ENCODE peak calls at places on chromosomes 1 and 21, in five cellular contexts. S is brain microvascular endothelial cell; X is NCI-H1105; Q is left ventricle myocardium superior; L is naive thymus-derived CD8-positive, alpha-beta T cell. G is an unnamed sample.
A peak's percentile ranks its signal among the peaks of the same experiment; 100 is the strongest.

GRCh38 chr1:160353223-160353622 is 10.0 kb downstream of the NCSTN start:
- DNase-seq in S (peak; percentile 14), X (no peak), L (no peak), Q (no peak), G (peak; percentile 7)

GRCh38 chr1:43868741-43869067 is 64.9 kb upstream of the ARTN start:
- DNase-seq in L (no peak), X (no peak), S (peak; percentile 22), Q (no peak), G (no peak)

GRCh38 chr1:203278087-203278884 is 27.0 kb upstream of the BTG2 start:
- DNase-seq in X (no peak), Q (peak; percentile 98), S (peak; percentile 60), L (peak; percentile 42), G (peak; percentile 65)

GRCh38 chr1:119075614-119076013 is 64.8 kb downstream of the WARS2 start:
- DNase-seq in Q (no peak), L (no peak), S (peak; percentile 37), X (no peak), G (no peak)

GRCh38 chr1:173303984-173304383 is 96.9 kb upstream of the TNFSF4 start:
- DNase-seq in L (no peak), X (no peak), S (no peak), Q (no peak), G (no peak)

GRCh38 chr1:163068716-163069115 is 445 bp upstream of the RGS4 start:
- DNase-seq in X (no peak), Q (no peak), S (no peak), L (no peak), G (no peak)

GRCh38 chr21:24224411-24224810 is 1382.9 kb downstream of the MRPL39 start:
- DNase-seq in X (peak; percentile 10), Q (no peak), S (no peak), L (no peak), G (no peak)

GRCh38 chr1:175273656-175274055 is 81.1 kb upstream of the KIAA0040 start:
- DNase-seq in X (no peak), Q (no peak), S (no peak), L (no peak), G (no peak)

GRCh38 chr1:245332513-245332912 is 177.7 kb downstream of the KIF26B start:
- DNase-seq in Q (no peak), L (no peak), S (no peak), X (no peak), G (no peak)

GRCh38 chr1:184820956-184821355 is 66.3 kb upstream of the EDEM3 start:
- DNase-seq in Q (no peak), L (no peak), X (no peak), S (no peak), G (no peak)

GRCh38 chr1:223331301-223331700 is 32.7 kb downstream of the SUSD4 start:
- DNase-seq in S (no peak), Q (no peak), L (peak; percentile 48), X (no peak), G (no peak)

GRCh38 chr1:181105134-181106021 is 16.9 kb downstream of the IER5 start:
- DNase-seq in S (peak; percentile 76), X (peak; percentile 88), L (peak; percentile 89), Q (peak; percentile 99), G (peak; percentile 97)

GRCh38 chr21:41367598-41368360 is 6.0 kb downstream of the MX2 start:
- DNase-seq in L (no peak), S (no peak), Q (no peak), X (no peak), G (no peak)

GRCh38 chr1:54798769-54799641 is 2.1 kb downstream of the TTC22 start:
- DNase-seq in Q (no peak), S (no peak), L (no peak), X (no peak), G (peak; percentile 68)

GRCh38 chr1:63124666-63125191 is 197.6 kb upstream of the FOXD3 start:
- DNase-seq in X (no peak), Q (no peak), S (peak; percentile 78), L (no peak), G (no peak)

GRCh38 chr1:106846656-106847055 is 209.8 kb upstream of the PRMT6 start:
- DNase-seq in L (no peak), X (no peak), S (no peak), Q (no peak), G (no peak)

GRCh38 chr1:19390166-19390850 is 78.2 kb downstream of the SLC66A1 start:
- DNase-seq in X (no peak), L (no peak), Q (no peak), S (no peak), G (no peak)

GRCh38 chr1:12627308-12627707 is 9.3 kb upstream of the DHRS3 start:
- DNase-seq in X (no peak), Q (no peak), L (no peak), S (no peak), G (no peak)

GRCh38 chr1:13228343-13228781 is 2.4 kb upstream of the PRAMEF18 start:
- DNase-seq in X (peak; percentile 12), S (no peak), Q (no peak), L (no peak), G (peak; percentile 48)

GRCh38 chr1:13664451-13664850 is 35.5 kb upstream of the PRDM2 start:
- DNase-seq in S (no peak), Q (no peak), L (no peak), X (no peak), G (no peak)

GRCh38 chr1:31244326-31244725 is 4.6 kb upstream of the NKAIN1 start:
- DNase-seq in L (no peak), Q (no peak), S (no peak), X (no peak), G (no peak)

GRCh38 chr1:145849356-145850165 is 4.1 kb downstream of the NUDT17 start:
- DNase-seq in Q (no peak), L (no peak), S (peak; percentile 66), X (no peak), G (no peak)

GRCh38 chr1:38004284-38005101 is 821 bp downstream of the FHL3 start:
- DNase-seq in S (no peak), Q (no peak), L (no peak), X (no peak), G (no peak)

GRCh38 chr1:194067772-194068171 is 881.4 kb upstream of the B3GALT2 start:
- DNase-seq in L (no peak), S (no peak), Q (no peak), X (no peak), G (no peak)

GRCh38 chr1:23168079-23168461 is 586 bp downstream of the LUZP1 start:
- DNase-seq in S (no peak), X (no peak), Q (peak; percentile 60), L (no peak), G (peak; percentile 54)

GRCh38 chr1:2643414-2644077 is 10.7 kb upstream of the MMEL1 start:
- DNase-seq in L (no peak), S (no peak), Q (no peak), X (no peak), G (no peak)

GRCh38 chr1:14304381-14304865 is 294.1 kb upstream of the KAZN start:
- DNase-seq in X (no peak), Q (no peak), S (no peak), L (no peak), G (no peak)

GRCh38 chr1:162690672-162691434 is 58.6 kb downstream of the DDR2 start:
- DNase-seq in L (no peak), Q (peak; percentile 73), X (no peak), S (peak; percentile 73), G (no peak)

GRCh38 chr1:178344513-178345077 is 152.2 kb downstream of the CLEC20A start:
- DNase-seq in X (no peak), S (peak; percentile 76), L (no peak), Q (no peak), G (no peak)